ENCODE peak calls at places on chromosomes 5 and 9, in five cellular contexts. A is lung, T is fibroblast of the aortic adventitia, Y is MM.1S, F is osteoblast. N is an unnamed sample.

GRCh38 chr9:93133641-93134017 is 422 bp downstream of the NINJ1 start:
- DNase-seq in Y (peak; percentile 69), F (peak; percentile 99), T (peak; percentile 81), A (peak; percentile 73), N (peak; percentile 88)

GRCh38 chr9:27535701-27536118 is 6.1 kb upstream of the MOB3B start:
- DNase-seq in Y (no peak), T (no peak), F (no peak), A (no peak), N (no peak)

GRCh38 chr9:134634667-134635230 is 6.9 kb upstream of the COL5A1 start:
- DNase-seq in Y (no peak), A (no peak), T (no peak), F (peak; percentile 26), N (no peak)

GRCh38 chr9:36632892-36633291 is 60.2 kb downstream of the MELK start:
- DNase-seq in F (no peak), A (no peak), T (peak; percentile 70), Y (peak; percentile 24), N (no peak)

GRCh38 chr5:170341545-170341944 is 44.0 kb upstream of the LCP2 start:
- DNase-seq in Y (no peak), F (no peak), A (no peak), T (no peak), N (no peak)

GRCh38 chr5:140041492-140042421 is 1.3 kb downstream of the NRG2 start:
- DNase-seq in A (peak; percentile 34), T (peak; percentile 48), Y (no peak), F (peak; percentile 91), N (peak; percentile 97)

GRCh38 chr9:12516573-12516972 is 176.6 kb upstream of the TYRP1 start:
- DNase-seq in F (no peak), A (no peak), T (no peak), Y (no peak), N (no peak)

GRCh38 chr9:504921-505821 is 290.5 kb downstream of the DOCK8 start:
- DNase-seq in A (no peak), Y (no peak), F (no peak), T (no peak), N (peak; percentile 41)

GRCh38 chr9:75197521-75197920 is 109.2 kb downstream of the OSTF1 start:
- DNase-seq in Y (no peak), F (no peak), T (no peak), A (no peak), N (no peak)

GRCh38 chr5:78508231-78508765 is 140.3 kb downstream of the LHFPL2 start:
- DNase-seq in A (no peak), T (peak; percentile 46), Y (no peak), F (no peak), N (no peak)

GRCh38 chr9:2023042-2023441 is 7.9 kb downstream of the SMARCA2 start:
- DNase-seq in Y (no peak), F (no peak), A (no peak), T (no peak), N (no peak)

DNA sequence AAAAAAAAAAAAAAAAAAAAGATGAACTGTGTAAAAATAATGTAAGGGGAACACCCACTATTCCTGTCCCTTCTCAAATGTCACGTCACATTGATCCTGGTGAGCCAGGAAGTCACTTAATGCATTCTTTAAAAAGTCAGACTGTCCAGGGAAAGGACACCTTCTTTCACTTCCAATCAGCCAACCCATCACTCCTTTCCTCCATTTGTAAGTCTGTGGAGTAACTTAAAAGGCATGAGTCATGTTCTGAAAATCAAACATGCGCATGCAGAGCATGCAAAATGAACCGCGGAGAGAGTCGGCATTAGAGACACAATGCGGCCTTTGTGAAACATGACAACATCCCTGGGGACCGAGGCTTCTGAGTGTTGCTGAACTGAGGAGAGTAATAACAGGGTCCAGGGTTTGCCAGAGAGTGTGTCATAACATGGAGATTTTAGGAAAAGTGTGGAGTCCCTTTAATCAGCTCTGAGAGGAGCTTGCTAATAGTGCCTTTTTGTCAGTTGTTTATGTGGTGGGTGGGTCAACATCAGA is 77.6 kb upstream of the SEMA6A start:
- DNase-seq in A (peak; percentile 32), T (no peak), F (no peak), Y (no peak), N (peak; percentile 66)
- H3K4me3 ChIP-seq in A (no peak overlapping the region), T (no peak overlapping the region), F (no peak overlapping the region), Y (no peak overlapping the region), N (no peak overlapping the region)

GRCh38 chr9:116155700-116156045 is 2.1 kb downstream of the PAPPA start:
- DNase-seq in A (no peak), Y (no peak), F (peak; percentile 92), T (peak; percentile 82), N (no peak)
- H3K4me3 ChIP-seq in A (no peak overlapping the region), Y (no peak overlapping the region), F (peak overlapping the region; percentile 83), T (peak overlapping the region; percentile 89), N (no peak overlapping the region)

GRCh38 chr5:66958126-66958983 is 238.2 kb downstream of the CD180 start:
- DNase-seq in T (peak; percentile 74), Y (no peak), A (no peak), F (no peak), N (no peak)

GRCh38 chr5:66959668-66960067 is 236.9 kb downstream of the CD180 start:
- DNase-seq in A (no peak), F (no peak), Y (no peak), T (no peak), N (no peak)

GRCh38 chr5:66958984-66959641 is 237.5 kb downstream of the CD180 start:
- DNase-seq in A (peak; percentile 42), T (peak; percentile 76), Y (no peak), F (no peak), N (peak; percentile 27)

GRCh38 chr5:66963559-66963971 is 233.0 kb downstream of the CD180 start:
- DNase-seq in F (no peak), Y (no peak), T (peak; percentile 41), A (no peak), N (no peak)

DNA sequence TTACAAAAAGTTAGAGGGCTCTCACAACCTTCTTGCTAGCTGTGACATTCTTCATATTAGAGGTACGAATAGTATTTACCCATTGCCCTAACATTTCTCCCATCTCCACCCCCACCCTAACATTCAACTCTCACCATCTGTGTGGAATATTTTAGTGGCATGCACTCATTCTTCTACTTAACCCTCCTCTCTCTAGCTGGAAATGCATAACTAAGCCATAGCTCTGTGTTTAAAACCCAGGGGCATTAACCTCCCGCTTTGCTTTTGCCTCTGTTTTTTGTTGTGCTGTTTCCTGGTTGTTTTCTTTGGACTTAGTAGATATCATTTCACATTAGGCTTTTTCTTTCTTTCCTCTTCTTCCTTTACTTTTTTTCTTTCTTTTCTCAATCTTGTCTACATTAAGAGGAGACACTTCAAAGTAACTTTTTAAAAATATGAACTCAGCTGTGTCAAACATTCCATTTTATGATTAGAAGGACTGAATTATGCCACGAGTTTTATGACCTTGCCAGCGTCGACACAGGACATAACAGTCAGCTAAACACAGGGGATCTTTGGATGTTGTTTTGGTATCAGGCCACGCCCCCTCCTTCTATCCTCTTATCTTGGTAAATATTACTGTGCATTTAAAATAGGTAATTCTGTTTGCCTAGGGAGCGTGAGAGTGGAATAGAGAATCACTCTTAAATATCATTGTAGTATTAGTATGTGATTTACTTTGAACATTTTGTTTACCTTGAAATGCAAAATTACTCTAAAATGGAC is 236.0 kb downstream of the CD180 start:
- DNase-seq in A (no peak), F (no peak), Y (no peak), T (peak; percentile 45), N (peak; percentile 22)
- H3K4me3 ChIP-seq in A (no peak overlapping the region), F (peak overlapping the region; percentile 72), Y (no peak overlapping the region), T (peak overlapping the region; percentile 46), N (no peak overlapping the region)

GRCh38 chr9:96217756-96218693 is 84.0 kb downstream of the HSD17B3 start:
- DNase-seq in A (peak; percentile 73), Y (peak; percentile 69), T (peak; percentile 61), F (peak; percentile 99), N (peak; percentile 84)
- H3K4me3 ChIP-seq in A (no peak overlapping the region), Y (peak overlapping the region; percentile 50), T (peak overlapping the region; percentile 56), F (peak overlapping the region; percentile 65), N (no peak overlapping the region)

GRCh38 chr5:108579236-108579635 is 168.5 kb upstream of the FER start:
- DNase-seq in Y (no peak), A (no peak), T (no peak), F (no peak), N (no peak)
- H3K4me3 ChIP-seq in Y (no peak overlapping the region), A (no peak overlapping the region), T (no peak overlapping the region), F (no peak overlapping the region), N (no peak overlapping the region)

DNA sequence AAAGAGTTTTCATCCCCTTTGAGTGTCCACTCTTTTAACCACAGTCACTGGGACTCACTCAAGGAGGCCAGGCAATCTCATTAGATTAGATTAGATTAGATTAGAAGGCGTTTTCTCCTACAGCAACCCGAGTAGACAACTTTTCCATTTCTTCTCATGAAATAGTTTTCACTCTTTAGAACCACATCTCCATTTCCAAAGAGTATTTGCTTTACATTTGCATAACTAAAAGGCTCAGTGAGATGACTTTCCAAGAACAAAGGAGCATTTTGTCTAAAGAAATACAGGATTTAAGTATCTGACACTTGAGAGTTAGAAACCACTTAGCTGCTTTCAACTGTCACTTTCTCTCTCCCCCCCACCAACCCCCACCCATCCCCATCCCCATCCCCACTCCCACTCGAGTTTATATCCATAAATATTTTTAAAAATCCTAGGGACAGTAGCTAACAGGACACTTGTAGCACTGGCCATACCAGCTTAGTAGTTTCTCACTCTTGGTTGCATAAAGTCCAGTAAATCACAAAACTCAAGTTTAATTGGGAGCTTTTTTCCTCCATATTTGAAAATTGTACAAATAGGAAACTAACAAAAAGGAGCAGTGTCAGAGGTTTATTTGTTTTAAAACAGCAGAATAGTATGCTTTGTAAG is 2202.9 kb upstream of the WWC1 start:
- DNase-seq in F (no peak), A (no peak), T (no peak), Y (no peak), N (no peak)
- H3K4me3 ChIP-seq in F (no peak overlapping the region), A (no peak overlapping the region), T (no peak overlapping the region), Y (no peak overlapping the region), N (no peak overlapping the region)

GRCh38 chr9:111900934-111901612 is 4.5 kb downstream of the UGCG start:
- DNase-seq in F (no peak), A (no peak), Y (no peak), T (peak; percentile 66), N (no peak)
- H3K4me3 ChIP-seq in F (peak overlapping the region; percentile 82), A (no peak overlapping the region), Y (no peak overlapping the region), T (peak overlapping the region; percentile 92), N (no peak overlapping the region)

GRCh38 chr5:159518361-159518760 is 188.1 kb upstream of the IL12B start:
- DNase-seq in Y (no peak), T (peak; percentile 75), A (peak; percentile 71), F (peak; percentile 80), N (no peak)

GRCh38 chr5:159525117-159525516 is 194.8 kb upstream of the IL12B start:
- DNase-seq in A (no peak), Y (no peak), T (peak; percentile 59), F (no peak), N (no peak)

GRCh38 chr5:159519365-159519764 is 189.1 kb upstream of the IL12B start:
- DNase-seq in Y (no peak), A (no peak), F (no peak), T (peak; percentile 21), N (no peak)

GRCh38 chr5:159527546-159527945 is 197.3 kb upstream of the IL12B start:
- DNase-seq in A (no peak), F (no peak), Y (no peak), T (no peak), N (no peak)

DNA sequence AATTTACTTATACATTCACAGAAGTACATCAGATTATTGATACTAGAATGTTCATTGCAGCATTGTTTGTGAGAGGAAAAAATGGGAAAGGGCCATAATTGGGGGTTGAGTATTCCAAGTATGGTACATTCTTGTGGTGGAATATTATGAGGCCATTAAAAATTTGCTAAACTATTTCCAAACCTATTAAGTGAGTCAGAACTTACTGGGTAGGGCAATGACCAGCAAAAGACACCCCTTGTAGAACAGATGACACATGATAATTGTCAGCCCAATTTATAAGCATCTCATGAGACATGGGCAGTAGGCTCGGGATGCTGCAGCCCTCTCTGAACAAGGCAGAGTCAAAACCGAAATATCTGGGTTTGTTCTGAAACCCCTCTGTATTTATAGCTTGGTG is 192.6 kb upstream of the IL12B start:
- DNase-seq in A (no peak), Y (no peak), F (no peak), T (no peak), N (no peak)
- H3K4me3 ChIP-seq in A (no peak overlapping the region), Y (no peak overlapping the region), F (no peak overlapping the region), T (no peak overlapping the region), N (no peak overlapping the region)